ENCODE peak calls at places on chromosomes 5 and 9, in five cellular contexts. One of them, this sample, is unnamed.

GRCh38 chr9:98226516-98226915 is 28.9 kb downstream of the TBC1D2 start:
- DNase-seq in OCI-LY7: no peak
- DNase-seq in hepatocyte: no peak
- DNase-seq in PC-3: peak; percentile 29
- DNase-seq in MM.1S: no peak
- DNase-seq in this sample: no peak

GRCh38 chr5:65013141-65013540 is 244.4 kb downstream of the CWC27 start:
- DNase-seq in OCI-LY7: no peak
- DNase-seq in hepatocyte: no peak
- DNase-seq in PC-3: no peak
- DNase-seq in MM.1S: no peak
- DNase-seq in this sample: no peak

GRCh38 chr5:154857091-154857533 is 1.3 kb upstream of the CNOT8 start:
- DNase-seq in OCI-LY7: peak; percentile 62
- DNase-seq in hepatocyte: no peak
- DNase-seq in PC-3: peak; percentile 7
- DNase-seq in MM.1S: peak; percentile 43
- DNase-seq in this sample: no peak

GRCh38 chr9:34254966-34255825 is 73.9 kb downstream of the KIF24 start:
- DNase-seq in OCI-LY7: no peak
- DNase-seq in hepatocyte: no peak
- DNase-seq in PC-3: peak; percentile 12
- DNase-seq in MM.1S: no peak
- DNase-seq in this sample: no peak

GRCh38 chr5:39352931-39353330 is 11.4 kb downstream of the C9 start:
- DNase-seq in OCI-LY7: no peak
- DNase-seq in hepatocyte: no peak
- DNase-seq in PC-3: no peak
- DNase-seq in MM.1S: no peak
- DNase-seq in this sample: no peak

GRCh38 chr5:124438390-124439380 is 307.8 kb downstream of the ZNF608 start:
- DNase-seq in OCI-LY7: peak; percentile 74
- DNase-seq in hepatocyte: no peak
- DNase-seq in PC-3: no peak
- DNase-seq in MM.1S: no peak
- DNase-seq in this sample: no peak

GRCh38 chr5:142717582-142718215 is 31.8 kb upstream of the FGF1 start:
- DNase-seq in OCI-LY7: peak; percentile 13
- DNase-seq in hepatocyte: peak; percentile 69
- DNase-seq in PC-3: peak; percentile 67
- DNase-seq in MM.1S: peak; percentile 12
- DNase-seq in this sample: peak; percentile 35

GRCh38 chr9:34547960-34548603 is 25.3 kb upstream of the ENHO start:
- DNase-seq in OCI-LY7: peak; percentile 18
- DNase-seq in hepatocyte: peak; percentile 87
- DNase-seq in PC-3: no peak
- DNase-seq in MM.1S: peak; percentile 33
- DNase-seq in this sample: peak; percentile 43

GRCh38 chr5:157100140-157100679 is 8.6 kb downstream of the HAVCR2 start:
- DNase-seq in OCI-LY7: no peak
- DNase-seq in hepatocyte: no peak
- DNase-seq in PC-3: peak; percentile 80
- DNase-seq in MM.1S: no peak
- DNase-seq in this sample: no peak

GRCh38 chr5:141732417-141732816 is 50.4 kb upstream of the ARAP3 start:
- DNase-seq in OCI-LY7: no peak
- DNase-seq in hepatocyte: no peak
- DNase-seq in PC-3: no peak
- DNase-seq in MM.1S: no peak
- DNase-seq in this sample: no peak

GRCh38 chr9:70772591-70772990 is 348.8 kb downstream of the TRPM3 start:
- DNase-seq in OCI-LY7: no peak
- DNase-seq in hepatocyte: no peak
- DNase-seq in PC-3: no peak
- DNase-seq in MM.1S: no peak
- DNase-seq in this sample: no peak

GRCh38 chr9:70778568-70778967 is 342.9 kb downstream of the TRPM3 start:
- DNase-seq in OCI-LY7: no peak
- DNase-seq in hepatocyte: no peak
- DNase-seq in PC-3: no peak
- DNase-seq in MM.1S: no peak
- DNase-seq in this sample: no peak

DNA sequence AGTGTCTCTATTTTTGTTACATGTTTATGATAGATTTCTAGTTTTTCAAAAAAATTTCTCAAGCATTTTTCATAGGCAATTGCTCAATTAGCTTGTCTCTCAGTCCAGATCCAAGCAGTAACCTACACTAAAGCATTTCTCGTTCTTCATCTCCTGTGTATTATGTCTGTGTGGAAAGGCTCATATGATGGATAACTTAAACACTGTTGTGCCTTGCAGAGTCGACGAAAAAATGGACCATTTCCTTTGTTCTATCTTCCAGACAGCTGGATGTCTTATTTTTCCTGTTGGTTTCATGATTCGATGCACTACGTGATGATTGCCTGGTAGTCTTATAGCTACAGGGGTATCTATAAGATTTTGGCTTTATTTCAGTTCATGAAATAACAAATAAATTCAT is 347.8 kb downstream of the TRPM3 start:
- DNase-seq in OCI-LY7: no peak
- DNase-seq in hepatocyte: no peak
- DNase-seq in PC-3: no peak
- DNase-seq in MM.1S: no peak
- DNase-seq in this sample: no peak
- TF ChIP-seq CTCF in OCI-LY7: no peak
- TF ChIP-seq CTCF in hepatocyte: no peak
- TF ChIP-seq CTCF in PC-3: no peak
- TF ChIP-seq CTCF in MM.1S: no peak
- TF ChIP-seq CTCF in this sample: no peak

DNA sequence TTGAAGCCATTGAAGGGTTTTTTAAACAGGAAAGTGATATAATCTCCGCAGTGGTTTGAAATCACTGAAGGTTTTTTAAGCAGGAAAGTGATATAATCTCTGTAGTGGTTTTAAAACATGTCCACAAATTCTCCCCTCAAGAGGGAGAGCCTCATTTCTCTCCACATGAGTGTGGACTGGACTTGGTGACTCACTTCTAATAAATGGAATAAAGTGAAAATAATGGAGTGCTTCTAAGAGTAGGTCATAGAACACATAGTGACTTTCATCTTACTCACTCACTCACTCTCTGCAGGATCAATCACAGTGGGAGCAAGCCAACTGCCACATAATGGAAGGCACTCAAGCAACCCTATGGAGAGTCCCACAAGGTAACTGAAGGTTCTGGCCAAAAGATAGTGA is 12.0 kb downstream of the CTNNAL1 start:
- DNase-seq in OCI-LY7: no peak
- DNase-seq in hepatocyte: no peak
- DNase-seq in PC-3: peak; percentile 89
- DNase-seq in MM.1S: no peak
- DNase-seq in this sample: no peak
- H3K4me2 ChIP-seq in OCI-LY7: no peak overlapping the region
- H3K4me2 ChIP-seq in hepatocyte: no peak overlapping the region
- H3K4me2 ChIP-seq in PC-3: peak overlapping the region; percentile 28
- H3K4me2 ChIP-seq in MM.1S: no peak overlapping the region
- H3K4me2 ChIP-seq in this sample: peak overlapping the region; percentile 17

DNA sequence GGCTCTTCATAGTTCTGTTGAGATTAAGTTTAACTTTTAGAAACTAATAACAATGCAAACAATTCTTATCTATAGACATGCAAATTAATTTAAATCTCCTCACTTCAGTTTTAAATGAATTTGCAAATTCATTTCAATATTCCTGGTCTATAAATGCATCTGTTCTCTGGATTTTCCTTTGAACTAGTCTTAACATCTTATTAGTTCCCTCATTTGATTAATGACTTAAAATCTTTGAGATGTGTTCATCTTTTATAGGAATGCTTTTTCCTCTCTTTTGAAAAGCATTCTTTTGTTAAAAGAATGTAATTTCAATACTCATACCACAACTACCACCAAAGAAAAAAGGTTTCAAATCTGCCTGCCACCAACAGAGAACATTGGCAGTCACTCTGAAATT is 169.4 kb downstream of the RASEF start:
- DNase-seq in OCI-LY7: no peak
- DNase-seq in hepatocyte: no peak
- DNase-seq in PC-3: no peak
- DNase-seq in MM.1S: no peak
- DNase-seq in this sample: no peak
- H3K9me2 ChIP-seq in OCI-LY7: no peaks in the 10 kb centered on the region
- H3K9me2 ChIP-seq in hepatocyte: no peaks in the 10 kb centered on the region
- H3K9me2 ChIP-seq in PC-3: no peaks in the 10 kb centered on the region
- H3K9me2 ChIP-seq in MM.1S: no peaks in the 10 kb centered on the region
- H3K9me2 ChIP-seq in this sample: no peaks in the 10 kb centered on the region

GRCh38 chr9:124855944-124856773 is 2.9 kb downstream of the WDR38 start:
- DNase-seq in OCI-LY7: peak; percentile 51
- DNase-seq in hepatocyte: no peak
- DNase-seq in PC-3: peak; percentile 49
- DNase-seq in MM.1S: no peak
- DNase-seq in this sample: no peak
- TF ChIP-seq CTCF in OCI-LY7: peak; percentile 66
- TF ChIP-seq CTCF in hepatocyte: peak; percentile 30
- TF ChIP-seq CTCF in PC-3: peak; percentile 50
- TF ChIP-seq CTCF in MM.1S: peak; percentile 22
- TF ChIP-seq CTCF in this sample: peak; percentile 46

DNA sequence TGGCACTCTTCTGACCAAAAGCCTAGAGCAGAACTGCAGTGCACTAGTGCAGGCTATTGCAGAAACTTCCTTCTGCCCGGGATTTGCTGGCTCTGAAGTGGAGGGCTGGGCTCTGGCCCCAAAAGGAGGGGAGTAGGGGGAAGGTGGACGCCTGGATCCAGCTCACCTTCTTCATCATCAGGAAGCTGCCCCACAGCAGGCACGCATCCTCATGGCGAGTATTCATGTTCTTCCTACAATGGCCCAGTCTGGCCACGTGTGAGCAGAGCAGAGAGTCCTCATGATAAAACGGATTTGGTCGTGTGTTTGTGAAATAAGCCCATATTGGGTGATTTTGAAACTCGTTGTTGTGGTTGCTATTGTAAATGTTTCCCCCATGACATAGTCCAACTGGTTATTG is 8.2 kb upstream of the GLIPR2 start:
- DNase-seq in OCI-LY7: no peak
- DNase-seq in hepatocyte: no peak
- DNase-seq in PC-3: no peak
- DNase-seq in MM.1S: no peak
- DNase-seq in this sample: no peak
- H3K4me2 ChIP-seq in OCI-LY7: no peak overlapping the region
- H3K4me2 ChIP-seq in hepatocyte: no peak overlapping the region
- H3K4me2 ChIP-seq in PC-3: no peak overlapping the region
- H3K4me2 ChIP-seq in MM.1S: no peak overlapping the region
- H3K4me2 ChIP-seq in this sample: no peak overlapping the region

GRCh38 chr9:82894961-82895902 is 167.7 kb downstream of the RASEF start:
- DNase-seq in OCI-LY7: no peak
- DNase-seq in hepatocyte: peak; percentile 26
- DNase-seq in PC-3: no peak
- DNase-seq in MM.1S: no peak
- DNase-seq in this sample: no peak
- H3K9me2 ChIP-seq in OCI-LY7: no peaks in the 10 kb centered on the region
- H3K9me2 ChIP-seq in hepatocyte: no peaks in the 10 kb centered on the region
- H3K9me2 ChIP-seq in PC-3: no peaks in the 10 kb centered on the region
- H3K9me2 ChIP-seq in MM.1S: no peaks in the 10 kb centered on the region
- H3K9me2 ChIP-seq in this sample: no peaks in the 10 kb centered on the region

This sample was measured in PC-9.